ENCODE peak calls at places on chromosomes 5 and 9, in nine cellular contexts. T is right lobe of liver, Z is fibroblast of pulmonary artery, A is AG04449, N is fibroblast of the aortic adventitia, R is dorsolateral prefrontal cortex, F is heart right ventricle, L is H9, Y is transverse colon. C is an unnamed sample.

GRCh38 chr9:84974790-84975189 is 305.3 kb downstream of the NTRK2 start:
- DNase-seq in L (no peak), N (no peak), Y (peak), F (no peak), T (no peak), Z (no peak), A (no peak), R (peak), C (no peak)

GRCh38 chr5:60929024-60929423 is 15.8 kb downstream of the ERCC8 start:
- DNase-seq in F (no peak), T (no peak), L (no peak), A (no peak), Z (peak), R (no peak), N (peak), Y (no peak), C (no peak)

GRCh38 chr5:138463335-138464017 is 1.8 kb upstream of the EGR1 start:
- DNase-seq in R (no peak), A (no peak), T (no peak), N (no peak), F (no peak), Y (peak), L (no peak), Z (peak), C (no peak)

GRCh38 chr9:135797507-135798302 is 95.7 kb downstream of the KCNT1 start:
- DNase-seq in Z (peak), N (peak), L (peak), A (no peak), F (peak), T (no peak), Y (no peak), R (peak), C (no peak)

GRCh38 chr5:20248102-20248501 is 260.1 kb upstream of the CDH18 start:
- DNase-seq in A (no peak), N (no peak), F (no peak), Y (no peak), T (no peak), Z (no peak), L (no peak), R (no peak), C (no peak)

GRCh38 chr5:88674262-88675158 is 208.5 kb downstream of the MEF2C start:
- DNase-seq in N (no peak), Y (no peak), Z (no peak), L (peak), R (peak), T (no peak), F (no peak), A (no peak), C (no peak)

GRCh38 chr9:135805422-135806022 is 101.8 kb downstream of the CAMSAP1 start:
- DNase-seq in Y (no peak), Z (no peak), N (no peak), A (no peak), R (no peak), F (peak), T (no peak), L (peak), C (no peak)

GRCh38 chr9:17970285-17970684 is 391.4 kb downstream of the SH3GL2 start:
- DNase-seq in N (no peak), Z (no peak), R (no peak), A (no peak), L (no peak), F (no peak), T (no peak), Y (no peak), C (no peak)

GRCh38 chr5:114316167-114316566 is 45.7 kb upstream of the KCNN2 start:
- DNase-seq in T (no peak), Y (no peak), Z (no peak), A (no peak), F (no peak), L (no peak), R (no peak), N (no peak), C (no peak)

GRCh38 chr5:179170606-179171005 is 110.4 kb downstream of the ZNF354C start:
- DNase-seq in N (no peak), Z (no peak), R (no peak), A (no peak), T (no peak), L (no peak), F (no peak), Y (no peak), C (no peak)

GRCh38 chr5:10573487-10574145 is 9.7 kb downstream of the ANKRD33B start:
- DNase-seq in A (no peak), N (no peak), L (no peak), Z (no peak), T (peak), R (no peak), F (no peak), Y (no peak), C (no peak)

GRCh38 chr9:469672-470040 is 255.0 kb downstream of the DOCK8 start:
- DNase-seq in A (no peak), F (peak), Y (peak), Z (no peak), R (peak), N (no peak), L (peak), T (peak), C (no peak)

GRCh38 chr5:98320317-98320716 is 453.1 kb upstream of the RGMB start:
- DNase-seq in F (no peak), A (no peak), N (no peak), L (no peak), T (no peak), R (no peak), Y (no peak), Z (no peak), C (no peak)

GRCh38 chr9:79623799-79624721 is 52.3 kb downstream of the TLE4 start:
- DNase-seq in L (no peak), A (no peak), R (no peak), N (no peak), F (peak), Y (peak), Z (peak), T (peak), C (no peak)

GRCh38 chr9:98808879-98809278 is 1.4 kb downstream of the GALNT12 start:
- DNase-seq in R (no peak), T (no peak), Z (no peak), N (no peak), A (no peak), L (no peak), F (no peak), Y (peak), C (no peak)

GRCh38 chr9:131545003-131545785 is at the start of gene PRRT1B:
- DNase-seq in R (no peak), A (no peak), F (no peak), Y (peak), T (peak), L (no peak), N (no peak), Z (no peak), C (no peak)

GRCh38 chr9:133768859-133769510 is 30.8 kb upstream of the SARDH start:
- DNase-seq in R (peak), F (no peak), Y (no peak), Z (no peak), A (no peak), L (peak), T (peak), N (no peak), C (no peak)
- TF ChIP-seq CTCF in R (no peak), F (no peak), Y (no peak), Z (no peak), A (no peak), L (peak), T (peak), N (no peak), C (no peak)

GRCh38 chr5:136819526-136820302 is 454.4 kb upstream of the TRPC7 start:
- DNase-seq in T (no peak), Y (no peak), F (no peak), R (no peak), L (no peak), A (no peak), Z (no peak), N (no peak), C (no peak)
- TF ChIP-seq CTCF in T (no peak), Y (no peak), F (no peak), R (no peak), L (peak), A (no peak), Z (no peak), N (no peak), C (no peak)

GRCh38 chr9:77486968-77487367 is 161.2 kb downstream of the GNA14 start:
- DNase-seq in N (no peak), Z (no peak), L (no peak), R (no peak), F (no peak), T (no peak), Y (no peak), A (no peak), C (no peak)

GRCh38 chr9:77486463-77486862 is 161.7 kb downstream of the GNA14 start:
- DNase-seq in R (no peak), F (no peak), Y (no peak), L (no peak), N (no peak), Z (no peak), A (no peak), T (no peak), C (no peak)

GRCh38 chr9:77488439-77489126 is 159.5 kb downstream of the GNA14 start:
- DNase-seq in F (no peak), L (peak), T (no peak), A (no peak), R (no peak), Z (peak), N (peak), Y (no peak), C (no peak)
- TF ChIP-seq CTCF in F (no peak), L (peak), T (peak), A (peak), R (no peak), Z (peak), N (peak), Y (peak), C (peak)

GRCh38 chr5:174312270-174312617 is 266.7 kb downstream of the NSG2 start:
- DNase-seq in Z (no peak), T (no peak), F (no peak), A (no peak), Y (no peak), N (no peak), R (no peak), L (no peak), C (no peak)
- TF ChIP-seq CTCF in Z (no peak), T (no peak), F (no peak), A (no peak), Y (no peak), N (no peak), R (no peak), L (no peak), C (no peak)

DNA sequence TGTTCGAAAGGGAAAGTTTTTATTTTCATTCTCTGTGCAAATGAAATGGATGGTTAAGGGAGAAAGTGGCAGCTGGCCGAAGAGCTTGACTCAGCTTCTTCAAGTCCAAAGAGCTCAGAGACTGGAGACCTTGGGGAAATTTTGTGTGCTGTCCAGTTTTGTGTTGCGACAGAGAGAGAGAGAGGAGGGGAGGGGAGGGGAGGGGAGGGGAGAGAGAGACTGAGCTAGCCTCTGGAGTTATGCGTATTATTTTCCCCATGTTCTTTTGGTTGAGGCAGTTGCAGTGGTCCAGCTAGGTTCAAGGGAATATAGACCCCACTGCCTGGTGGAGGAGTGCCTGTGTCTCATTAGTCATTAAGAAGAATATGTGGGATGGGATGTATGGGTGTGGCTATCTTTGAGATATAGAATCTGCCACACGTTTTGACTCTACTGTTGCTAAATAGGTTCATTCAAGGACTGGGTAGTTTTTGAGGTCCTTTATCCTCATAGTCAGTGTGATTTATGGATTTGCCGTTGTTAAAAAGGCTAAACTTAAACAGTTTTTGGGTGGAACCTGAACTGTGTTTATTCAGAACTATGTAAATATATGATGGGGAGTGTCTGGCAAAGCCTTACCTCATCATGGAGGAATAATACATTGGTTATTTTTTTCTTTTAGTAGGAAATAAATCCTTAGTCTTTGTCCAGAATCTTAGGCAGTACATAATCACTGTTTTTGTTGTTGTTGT is 69.7 kb downstream of the ARHGAP26 start:
- DNase-seq in N (peak), L (no peak), R (no peak), Z (peak), F (peak), A (no peak), T (no peak), Y (peak), C (no peak)
- TF ChIP-seq CTCF in N (no peak), L (no peak), R (no peak), Z (no peak), F (no peak), A (no peak), T (no peak), Y (no peak), C (no peak)

GRCh38 chr9:133356391-133357091 is at the start of the genes SURF1 and SURF2:
- DNase-seq in F (peak), Z (peak), T (peak), L (peak), A (no peak), Y (peak), N (peak), R (peak), C (peak)
- TF ChIP-seq CTCF in F (no peak), Z (no peak), T (peak), L (peak), A (no peak), Y (no peak), N (no peak), R (peak), C (peak)

DNA sequence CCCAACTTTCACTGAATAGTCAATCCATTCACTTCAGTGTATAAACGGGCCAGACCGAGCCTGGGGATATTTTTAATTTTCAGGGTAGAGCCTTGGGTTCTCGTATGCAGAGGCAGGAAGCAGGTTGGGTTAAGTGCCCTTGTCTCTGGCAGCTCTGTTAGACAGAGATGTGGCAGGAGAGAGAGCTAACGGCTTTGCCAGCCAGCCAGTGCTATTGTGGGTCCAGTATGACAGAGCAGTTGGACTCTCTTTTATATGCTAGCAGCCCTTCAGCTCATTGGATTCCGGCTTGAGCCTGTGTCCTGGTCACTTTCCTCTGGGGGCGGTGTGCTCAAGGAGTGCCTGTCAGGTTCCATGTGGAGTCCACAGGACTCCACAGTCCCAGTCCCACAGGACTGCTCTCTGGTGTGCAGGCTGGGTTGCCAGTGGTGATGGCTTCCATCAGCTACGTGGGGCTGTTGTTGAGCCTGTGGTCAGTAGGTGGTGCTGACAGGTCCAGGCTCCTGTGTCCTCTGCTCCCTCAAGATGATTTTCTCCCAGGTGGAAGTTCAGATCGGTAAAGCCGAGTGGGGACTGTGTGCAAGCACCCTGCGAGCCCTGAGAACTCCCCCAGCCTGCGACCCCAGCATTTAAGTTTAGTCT is 14.3 kb downstream of the CLTA start:
- DNase-seq in T (peak), N (no peak), Z (no peak), L (peak), A (no peak), Y (no peak), R (no peak), F (no peak), C (no peak)
- TF ChIP-seq CTCF in T (peak), N (peak), Z (peak), L (peak), A (peak), Y (no peak), R (no peak), F (no peak), C (peak)

GRCh38 chr9:105479846-105480245 is 32.0 kb downstream of the FSD1L start:
- DNase-seq in R (no peak), L (no peak), N (no peak), Y (no peak), F (no peak), A (no peak), T (no peak), Z (no peak), C (no peak)

GRCh38 chr9:105473221-105473620 is 25.4 kb downstream of the FSD1L start:
- DNase-seq in R (no peak), Z (no peak), T (no peak), Y (no peak), A (no peak), L (no peak), N (no peak), F (no peak), C (no peak)

DNA sequence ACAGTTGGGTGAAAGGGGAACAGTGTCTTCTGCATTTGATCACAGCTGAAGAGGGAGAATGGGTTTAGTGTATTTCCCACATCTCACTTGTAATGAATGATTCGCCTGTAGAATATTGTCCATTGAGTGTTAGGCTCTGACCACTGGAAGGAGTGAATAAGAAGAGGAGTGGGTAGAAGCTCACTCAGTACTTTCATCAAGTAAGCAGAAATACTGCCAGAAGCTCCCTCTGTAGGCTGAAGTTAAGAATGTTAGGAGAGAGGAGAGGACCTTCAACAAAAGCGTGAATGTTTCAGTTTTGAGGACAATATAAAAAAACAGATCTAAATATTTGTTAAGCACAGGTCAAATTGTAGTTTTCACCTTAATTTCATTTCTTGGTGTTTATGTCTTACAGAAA is 27.5 kb downstream of the FSD1L start:
- DNase-seq in Z (peak), T (no peak), R (no peak), Y (no peak), F (no peak), A (peak), N (peak), L (no peak), C (peak)
- TF ChIP-seq CTCF in Z (peak), T (peak), R (peak), Y (no peak), F (peak), A (peak), N (peak), L (peak), C (peak)